ENCODE peak calls at places on chromosomes 6 and 20, in five cellular contexts. D, K, F, P and A are unnamed samples.

GRCh38 chr6:97563529-97563928 is 280.5 kb upstream of the MMS22L start:
- DNase-seq in D (no peak), K (no peak), F (no peak), P (no peak), A (no peak)

GRCh38 chr20:43744121-43744520 is 17.3 kb upstream of the GTSF1L start:
- DNase-seq in D (no peak), K (no peak), F (no peak), P (no peak), A (no peak)

GRCh38 chr20:37886851-37887297 is 16.1 kb upstream of the VSTM2L start:
- DNase-seq in D (peak; percentile 79), K (peak; percentile 58), F (no peak), P (no peak), A (peak; percentile 61)

GRCh38 chr20:63624486-63624885 is 2.4 kb downstream of the GMEB2 start:
- DNase-seq in D (no peak), K (no peak), F (no peak), P (peak; percentile 39), A (no peak)

GRCh38 chr6:52417675-52418111 is 2.4 kb upstream of the EFHC1 start:
- DNase-seq in D (no peak), K (no peak), F (no peak), P (no peak), A (peak; percentile 56)

GRCh38 chr20:35131953-35132352 is 15.2 kb downstream of the EDEM2 start:
- DNase-seq in D (no peak), K (no peak), F (no peak), P (no peak), A (no peak)

GRCh38 chr6:12137480-12137879 is 125.4 kb downstream of the HIVEP1 start:
- DNase-seq in D (peak; percentile 22), K (no peak), F (no peak), P (no peak), A (no peak)

GRCh38 chr20:24943731-24944130 is 5.3 kb upstream of the CST7 start:
- DNase-seq in D (no peak), K (no peak), F (no peak), P (no peak), A (no peak)

GRCh38 chr6:379367-380181 is 12.0 kb upstream of the IRF4 start:
- DNase-seq in D (no peak), K (no peak), F (no peak), P (no peak), A (no peak)

GRCh38 chr6:115220760-115221159 is 839.9 kb downstream of the FRK start:
- DNase-seq in D (no peak), K (no peak), F (no peak), P (no peak), A (no peak)

GRCh38 chr20:56944546-56944945 is 315.4 kb downstream of the TFAP2C start:
- DNase-seq in D (no peak), K (no peak), F (no peak), P (no peak), A (no peak)

GRCh38 chr6:138187156-138187555 is 25.4 kb downstream of the ARFGEF3 start:
- DNase-seq in D (no peak), K (no peak), F (no peak), P (peak; percentile 67), A (no peak)

GRCh38 chr6:146980900-146981329 is 223.3 kb upstream of the STXBP5 start:
- DNase-seq in D (no peak), K (no peak), F (no peak), P (no peak), A (no peak)

GRCh38 chr20:44648579-44648978 is 2.9 kb downstream of the ADA start:
- DNase-seq in D (no peak), K (no peak), F (no peak), P (peak; percentile 48), A (no peak)

GRCh38 chr20:53989401-53989800 is 81.0 kb downstream of the BCAS1 start:
- DNase-seq in D (no peak), K (no peak), F (no peak), P (no peak), A (no peak)

GRCh38 chr20:12394786-12395185 is 477.1 kb downstream of the BTBD3 start:
- DNase-seq in D (no peak), K (no peak), F (no peak), P (peak; percentile 29), A (no peak)

GRCh38 chr6:16505711-16506362 is 255.4 kb downstream of the ATXN1 start:
- DNase-seq in D (no peak), K (no peak), F (peak; percentile 37), P (no peak), A (no peak)

GRCh38 chr6:39239527-39240154 is 10.4 kb upstream of the KCNK5 start:
- DNase-seq in D (no peak), K (no peak), F (no peak), P (peak; percentile 47), A (no peak)

GRCh38 chr6:47138046-47138445 is 95.9 kb upstream of the ADGRF1 start:
- DNase-seq in D (no peak), K (no peak), F (no peak), P (no peak), A (no peak)

GRCh38 chr6:151962246-151962846 is 154.9 kb downstream of the ESR1 start:
- DNase-seq in D (no peak), K (no peak), F (no peak), P (no peak), A (no peak)

GRCh38 chr20:43774754-43775153 is 48.0 kb upstream of the GTSF1L start:
- DNase-seq in D (no peak), K (no peak), F (no peak), P (no peak), A (no peak)

GRCh38 chr6:39072830-39073229 is 24.2 kb downstream of the GLP1R start:
- DNase-seq in D (no peak), K (no peak), F (no peak), P (no peak), A (no peak)

GRCh38 chr20:46702447-46703203 is 6.8 kb upstream of the SLC2A10 start:
- DNase-seq in D (no peak), K (no peak), F (no peak), P (no peak), A (no peak)

GRCh38 chr20:57308451-57309410 is 20.9 kb upstream of the SPO11 start:
- DNase-seq in D (no peak), K (no peak), F (no peak), P (no peak), A (no peak)

GRCh38 chr6:16141514-16141913 is 12.6 kb downstream of the MYLIP start:
- DNase-seq in D (no peak), K (no peak), F (no peak), P (no peak), A (no peak)

GRCh38 chr6:15444881-15445280 is 199.0 kb downstream of the JARID2 start:
- DNase-seq in D (no peak), K (no peak), F (no peak), P (no peak), A (no peak)

GRCh38 chr6:152863618-152864326 is 113.2 kb downstream of the VIP start:
- DNase-seq in D (peak; percentile 16), K (no peak), F (peak; percentile 53), P (peak; percentile 83), A (peak; percentile 73)

GRCh38 chr20:50110141-50111047 is 2.6 kb downstream of the UBE2V1 start:
- DNase-seq in D (no peak), K (no peak), F (no peak), P (no peak), A (no peak)

GRCh38 chr6:110113989-110114388 is 65.5 kb downstream of the WASF1 start:
- DNase-seq in D (no peak), K (no peak), F (no peak), P (no peak), A (no peak)

GRCh38 chr20:11144114-11144513 is 470.3 kb upstream of the JAG1 start:
- DNase-seq in D (no peak), K (no peak), F (peak; percentile 61), P (no peak), A (no peak)

GRCh38 chr6:87714093-87714809 is 12.2 kb upstream of the AKIRIN2 start:
- DNase-seq in D (no peak), K (no peak), F (no peak), P (no peak), A (no peak)
- H3K27ac ChIP-seq in D (no peak overlapping the region), K (no peak overlapping the region), F (peak overlapping the region; percentile 49), P (no peak overlapping the region), A (no peak overlapping the region)

GRCh38 chr6:56746767-56747504 is 104.2 kb upstream of the DST start:
- DNase-seq in D (no peak), K (no peak), F (no peak), P (peak; percentile 27), A (no peak)
- H3K27ac ChIP-seq in D (peak overlapping the region; percentile 25), K (no peak overlapping the region), F (no peak overlapping the region), P (peak overlapping the region; percentile 58), A (no peak overlapping the region)

DNA sequence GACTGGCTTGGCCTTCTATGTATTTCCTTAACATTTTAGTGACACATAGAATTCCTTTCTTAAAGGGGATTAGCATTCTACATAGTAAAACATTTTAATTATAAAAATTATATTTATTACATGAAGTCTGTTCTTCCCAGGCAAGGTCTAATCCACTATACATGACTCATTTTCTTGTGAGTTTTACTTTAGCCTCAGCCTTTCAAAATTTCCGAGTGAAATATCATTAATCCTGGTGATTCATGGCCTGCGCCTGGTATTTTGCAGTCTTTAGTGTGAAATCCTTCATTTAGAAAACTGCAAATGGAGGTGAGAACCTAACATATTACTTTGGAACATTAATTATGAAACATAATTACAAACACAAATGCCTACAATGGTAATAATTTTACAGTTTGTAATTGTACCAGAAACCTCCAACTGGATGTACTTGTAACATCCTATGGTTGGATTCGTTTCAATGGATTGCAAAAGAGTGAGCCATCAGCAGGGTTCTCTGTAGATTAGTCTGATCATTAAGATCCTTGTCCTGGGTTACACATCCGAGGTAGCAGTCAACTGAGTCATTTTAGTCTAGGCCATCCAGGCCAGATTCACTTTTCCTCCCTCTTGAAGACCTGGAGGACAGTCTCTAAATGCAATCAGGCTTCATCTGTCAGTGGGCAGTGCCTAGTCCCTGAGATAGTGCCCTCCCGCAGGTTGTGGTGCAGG is 272.0 kb downstream of the PACRG start:
- DNase-seq in D (no peak), K (no peak), F (no peak), P (no peak), A (no peak)
- H3K27ac ChIP-seq in D (no peak overlapping the region), K (no peak overlapping the region), F (no peak overlapping the region), P (no peak overlapping the region), A (no peak overlapping the region)

DNA sequence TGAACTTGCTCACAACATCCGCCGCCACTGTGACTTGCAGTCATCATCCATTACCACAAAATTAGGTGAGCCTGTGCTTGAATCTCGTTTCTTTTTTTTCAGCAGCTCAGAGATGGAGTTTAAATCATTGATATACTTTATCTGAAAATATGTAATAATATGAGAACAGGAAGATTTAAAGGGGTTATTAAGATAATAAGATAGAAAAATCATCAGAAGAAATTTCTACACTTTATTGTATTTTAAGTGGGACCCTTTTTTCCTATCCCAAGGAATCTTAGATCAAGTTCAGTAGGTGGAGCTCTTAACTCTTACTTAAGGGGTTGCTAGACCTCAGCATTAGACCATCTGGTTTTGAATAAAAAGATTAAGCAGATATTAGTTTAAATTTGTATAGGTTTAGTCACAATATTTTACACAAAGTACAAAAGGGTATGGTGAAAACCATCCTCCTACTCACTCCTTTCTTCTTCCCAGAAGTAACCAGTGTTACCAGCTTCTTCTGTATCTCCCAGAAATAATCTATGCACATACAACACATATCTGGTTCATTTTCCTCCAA is 9.4 kb upstream of the NCOA7 start:
- DNase-seq in D (no peak), K (no peak), F (no peak), P (no peak), A (no peak)
- H3K27ac ChIP-seq in D (peak overlapping the region; percentile 95), K (peak overlapping the region; percentile 95), F (peak overlapping the region; percentile 88), P (no peak overlapping the region), A (peak overlapping the region; percentile 94)

GRCh38 chr6:113763883-113764282 is 93.3 kb upstream of the MARCKS start:
- DNase-seq in D (no peak), K (no peak), F (no peak), P (no peak), A (no peak)
- H3K27ac ChIP-seq in D (no peak overlapping the region), K (no peak overlapping the region), F (no peak overlapping the region), P (no peak overlapping the region), A (no peak overlapping the region)